ENCODE peak calls at places on chromosomes 7 and 10, in seven cellular contexts. N is activated B cell treated with CpG ODN at 0.5 μM for 24 hours; D is mammary epithelial cell; T is NCI-H2081; H is NAMALWA; Z is hippocampal formation; S is activated gamma-delta T cell treated with anti-CD3 and anti-CD28 coated beads, Interleukin-2, amount 50 U/mL, for 16 hours. Y is an unnamed sample.

GRCh38 chr10:28991326-28991725 is 297.5 kb upstream of the LYZL1 start:
- DNase-seq in H (no peak), D (peak; percentile 56), S (no peak), Z (no peak), T (peak; percentile 3), N (no peak), Y (peak; percentile 33)

GRCh38 chr7:37201876-37202198 is 246.8 kb downstream of the ELMO1 start:
- DNase-seq in T (no peak), Z (no peak), N (no peak), H (no peak), D (no peak), S (no peak), Y (no peak)

GRCh38 chr10:6843477-6843876 is 263.4 kb upstream of the PRKCQ start:
- DNase-seq in S (no peak), Z (peak; percentile 43), T (no peak), H (peak; percentile 28), D (no peak), N (no peak), Y (no peak)

GRCh38 chr10:31700222-31700621 is 228.4 kb downstream of the ARHGAP12 start:
- DNase-seq in D (no peak), N (no peak), T (no peak), Z (no peak), S (no peak), H (no peak), Y (no peak)

GRCh38 chr10:116105259-116105658 is 167.7 kb downstream of the GFRA1 start:
- DNase-seq in D (no peak), S (no peak), Z (no peak), T (no peak), H (no peak), N (no peak), Y (no peak)

GRCh38 chr10:103859161-103860141 is 4.1 kb upstream of the SH3PXD2A start:
- DNase-seq in D (peak; percentile 69), H (peak; percentile 82), T (peak; percentile 37), S (peak; percentile 23), Z (peak; percentile 66), N (no peak), Y (peak; percentile 79)

GRCh38 chr7:50199824-50200223 is 104.7 kb upstream of the IKZF1 start:
- DNase-seq in D (no peak), H (no peak), Z (no peak), S (no peak), N (no peak), T (no peak), Y (no peak)

GRCh38 chr7:139860090-139860773 is 31.2 kb downstream of the TBXAS1 start:
- DNase-seq in S (no peak), D (no peak), H (no peak), N (no peak), T (no peak), Z (peak; percentile 8), Y (no peak)

GRCh38 chr7:1919539-1920265 is 249.6 kb downstream of the ELFN1 start:
- DNase-seq in N (no peak), H (peak; percentile 36), D (no peak), T (no peak), Z (peak; percentile 47), S (no peak), Y (no peak)

GRCh38 chr7:4819450-4820404 is 42.1 kb downstream of the PAPOLB start:
- DNase-seq in N (no peak), D (no peak), H (no peak), T (no peak), Z (no peak), S (no peak), Y (no peak)

GRCh38 chr10:128147064-128147463 is 20.8 kb upstream of the MKI67 start:
- DNase-seq in Z (no peak), T (no peak), N (peak; percentile 24), S (no peak), H (peak; percentile 62), D (peak; percentile 21), Y (no peak)

GRCh38 chr7:149870701-149871483 is 2.9 kb upstream of the ATP6V0E2 start:
- DNase-seq in N (no peak), H (no peak), Z (no peak), S (no peak), T (no peak), D (no peak), Y (no peak)

GRCh38 chr7:35424869-35425495 is 171.1 kb upstream of the TBX20 start:
- DNase-seq in D (peak; percentile 30), S (peak; percentile 14), Z (peak; percentile 0), N (peak; percentile 28), H (peak; percentile 78), T (peak; percentile 63), Y (peak; percentile 73)

GRCh38 chr7:108189733-108190388 is 59.7 kb upstream of the LAMB4 start:
- DNase-seq in N (no peak), S (no peak), D (no peak), H (peak; percentile 46), T (no peak), Z (no peak), Y (no peak)

GRCh38 chr7:131071786-131072504 is 255.7 kb upstream of the MKLN1 start:
- DNase-seq in Z (peak; percentile 28), S (no peak), H (peak; percentile 58), N (no peak), T (peak; percentile 32), D (peak; percentile 72), Y (peak; percentile 94)

GRCh38 chr7:353746-354325 is 63.9 kb downstream of the FOXL3 start:
- DNase-seq in N (no peak), T (no peak), H (no peak), D (peak; percentile 34), Z (no peak), S (no peak), Y (no peak)

GRCh38 chr7:123748171-123748733 is 551 bp downstream of the WASL start:
- DNase-seq in N (no peak), T (peak; percentile 26), S (peak; percentile 1), H (peak; percentile 78), Z (no peak), D (peak; percentile 41), Y (peak; percentile 45)

GRCh38 chr7:63931057-63931600 is 67.5 kb upstream of the ZNF722 start:
- DNase-seq in N (no peak), S (no peak), H (no peak), T (no peak), Z (no peak), D (no peak), Y (no peak)

GRCh38 chr10:93461807-93462178 is 20.3 kb downstream of the MYOF start:
- DNase-seq in Z (no peak), T (peak; percentile 62), H (peak; percentile 48), N (no peak), D (peak; percentile 86), S (no peak), Y (no peak)

GRCh38 chr7:152865461-152865860 is 105.9 kb downstream of the ACTR3B start:
- DNase-seq in N (no peak), H (no peak), S (no peak), D (no peak), T (no peak), Z (no peak), Y (no peak)

GRCh38 chr10:75402486-75403143 is 1.1 kb upstream of the ZNF503 start:
- DNase-seq in S (no peak), T (peak; percentile 67), H (no peak), D (peak; percentile 40), Z (no peak), N (no peak), Y (peak; percentile 83)

GRCh38 chr7:139180700-139181311 is 50.2 kb upstream of the UBN2 start:
- DNase-seq in T (no peak), H (no peak), Z (no peak), D (no peak), N (no peak), S (no peak), Y (no peak)

GRCh38 chr7:99309141-99309540 is 16.6 kb upstream of the ARPC1A start:
- DNase-seq in T (no peak), H (no peak), N (no peak), S (no peak), Z (no peak), D (no peak), Y (no peak)

GRCh38 chr10:80187465-80188409 is 17.6 kb downstream of the ANXA11 start:
- DNase-seq in T (peak; percentile 75), H (peak; percentile 76), D (no peak), N (peak; percentile 57), Z (peak; percentile 22), S (peak; percentile 60), Y (no peak)

GRCh38 chr10:43299579-43299978 is 32.7 kb upstream of the RASGEF1A start:
- DNase-seq in Z (no peak), D (no peak), N (no peak), S (no peak), H (no peak), T (no peak), Y (no peak)

GRCh38 chr10:124547651-124548168 is 86.1 kb downstream of the LHPP start:
- DNase-seq in D (no peak), N (no peak), Z (no peak), H (no peak), T (no peak), S (no peak), Y (peak; percentile 35)